ENCODE peak calls at places on chromosomes 5 and 9, in four cellular contexts. One of them, this sample, is unnamed.

GRCh38 chr9:36949470-36949869 is 84.6 kb downstream of the PAX5 start:
- DNase-seq in activated CD4-positive, alpha-beta T cell treated with anti-CD3 and anti-CD28 coated beads, Interleukin-2, amount 10 ng/mL, durations not matched to agents 7 days and 5 days: no peak
- DNase-seq in H9: no peak
- DNase-seq in suprapubic skin: no peak
- DNase-seq in this sample: no peak

GRCh38 chr5:99004960-99005359 is 76.2 kb upstream of the CHD1 start:
- DNase-seq in activated CD4-positive, alpha-beta T cell treated with anti-CD3 and anti-CD28 coated beads, Interleukin-2, amount 10 ng/mL, durations not matched to agents 7 days and 5 days: no peak
- DNase-seq in H9: no peak
- DNase-seq in suprapubic skin: no peak
- DNase-seq in this sample: no peak

GRCh38 chr5:160159991-160160826 is 41.0 kb upstream of the PWWP2A start:
- DNase-seq in activated CD4-positive, alpha-beta T cell treated with anti-CD3 and anti-CD28 coated beads, Interleukin-2, amount 10 ng/mL, durations not matched to agents 7 days and 5 days: no peak
- DNase-seq in H9: peak
- DNase-seq in suprapubic skin: no peak
- DNase-seq in this sample: no peak

GRCh38 chr9:134220311-134220710 is 55.9 kb upstream of the RNU6ATAC start:
- DNase-seq in activated CD4-positive, alpha-beta T cell treated with anti-CD3 and anti-CD28 coated beads, Interleukin-2, amount 10 ng/mL, durations not matched to agents 7 days and 5 days: no peak
- DNase-seq in H9: no peak
- DNase-seq in suprapubic skin: no peak
- DNase-seq in this sample: no peak

GRCh38 chr5:81140942-81141341 is 92.2 kb upstream of the CKMT2 start:
- DNase-seq in activated CD4-positive, alpha-beta T cell treated with anti-CD3 and anti-CD28 coated beads, Interleukin-2, amount 10 ng/mL, durations not matched to agents 7 days and 5 days: no peak
- DNase-seq in H9: no peak
- DNase-seq in suprapubic skin: no peak
- DNase-seq in this sample: no peak

GRCh38 chr5:157511656-157512644 is 51.9 kb downstream of the NIPAL4 start:
- DNase-seq in activated CD4-positive, alpha-beta T cell treated with anti-CD3 and anti-CD28 coated beads, Interleukin-2, amount 10 ng/mL, durations not matched to agents 7 days and 5 days: peak
- DNase-seq in H9: no peak
- DNase-seq in suprapubic skin: peak
- DNase-seq in this sample: no peak

GRCh38 chr9:23739753-23740152 is 86.3 kb downstream of the ELAVL2 start:
- DNase-seq in activated CD4-positive, alpha-beta T cell treated with anti-CD3 and anti-CD28 coated beads, Interleukin-2, amount 10 ng/mL, durations not matched to agents 7 days and 5 days: no peak
- DNase-seq in H9: no peak
- DNase-seq in suprapubic skin: no peak
- DNase-seq in this sample: no peak

GRCh38 chr9:137303031-137303892 is 1.2 kb upstream of the NRARP start:
- DNase-seq in activated CD4-positive, alpha-beta T cell treated with anti-CD3 and anti-CD28 coated beads, Interleukin-2, amount 10 ng/mL, durations not matched to agents 7 days and 5 days: peak
- DNase-seq in H9: peak
- DNase-seq in suprapubic skin: peak
- DNase-seq in this sample: no peak

GRCh38 chr5:108003178-108003577 is 332.4 kb upstream of the EFNA5 start:
- DNase-seq in activated CD4-positive, alpha-beta T cell treated with anti-CD3 and anti-CD28 coated beads, Interleukin-2, amount 10 ng/mL, durations not matched to agents 7 days and 5 days: peak
- DNase-seq in H9: no peak
- DNase-seq in suprapubic skin: no peak
- DNase-seq in this sample: no peak

GRCh38 chr9:98380065-98380681 is 124.7 kb upstream of the TBC1D2 start:
- DNase-seq in activated CD4-positive, alpha-beta T cell treated with anti-CD3 and anti-CD28 coated beads, Interleukin-2, amount 10 ng/mL, durations not matched to agents 7 days and 5 days: no peak
- DNase-seq in H9: peak
- DNase-seq in suprapubic skin: peak
- DNase-seq in this sample: no peak

GRCh38 chr9:371349-371748 is 156.7 kb downstream of the DOCK8 start:
- DNase-seq in activated CD4-positive, alpha-beta T cell treated with anti-CD3 and anti-CD28 coated beads, Interleukin-2, amount 10 ng/mL, durations not matched to agents 7 days and 5 days: no peak
- DNase-seq in H9: no peak
- DNase-seq in suprapubic skin: no peak
- DNase-seq in this sample: no peak

GRCh38 chr5:102582706-102583105 is 83.9 kb upstream of the SLCO6A1 start:
- DNase-seq in activated CD4-positive, alpha-beta T cell treated with anti-CD3 and anti-CD28 coated beads, Interleukin-2, amount 10 ng/mL, durations not matched to agents 7 days and 5 days: no peak
- DNase-seq in H9: no peak
- DNase-seq in suprapubic skin: no peak
- DNase-seq in this sample: no peak

GRCh38 chr9:117073539-117074336 is 341.1 kb downstream of the ASTN2 start:
- DNase-seq in activated CD4-positive, alpha-beta T cell treated with anti-CD3 and anti-CD28 coated beads, Interleukin-2, amount 10 ng/mL, durations not matched to agents 7 days and 5 days: no peak
- DNase-seq in H9: peak
- DNase-seq in suprapubic skin: no peak
- DNase-seq in this sample: no peak

GRCh38 chr5:137190441-137190840 is 308.7 kb downstream of the SPOCK1 start:
- DNase-seq in activated CD4-positive, alpha-beta T cell treated with anti-CD3 and anti-CD28 coated beads, Interleukin-2, amount 10 ng/mL, durations not matched to agents 7 days and 5 days: no peak
- DNase-seq in H9: no peak
- DNase-seq in suprapubic skin: no peak
- DNase-seq in this sample: no peak

GRCh38 chr9:16134351-16134750 is 581.5 kb downstream of the CCDC171 start:
- DNase-seq in activated CD4-positive, alpha-beta T cell treated with anti-CD3 and anti-CD28 coated beads, Interleukin-2, amount 10 ng/mL, durations not matched to agents 7 days and 5 days: no peak
- DNase-seq in H9: no peak
- DNase-seq in suprapubic skin: no peak
- DNase-seq in this sample: no peak

GRCh38 chr9:126564716-126565115 is 49.0 kb upstream of the LMX1B start:
- DNase-seq in activated CD4-positive, alpha-beta T cell treated with anti-CD3 and anti-CD28 coated beads, Interleukin-2, amount 10 ng/mL, durations not matched to agents 7 days and 5 days: no peak
- DNase-seq in H9: peak
- DNase-seq in suprapubic skin: no peak
- DNase-seq in this sample: no peak

GRCh38 chr5:106376522-106376921 is 1294.2 kb downstream of the EFNA5 start:
- DNase-seq in activated CD4-positive, alpha-beta T cell treated with anti-CD3 and anti-CD28 coated beads, Interleukin-2, amount 10 ng/mL, durations not matched to agents 7 days and 5 days: no peak
- DNase-seq in H9: no peak
- DNase-seq in suprapubic skin: no peak
- DNase-seq in this sample: no peak

GRCh38 chr9:92325269-92325990 is at the start of the genes CENPP and NOL8:
- DNase-seq in activated CD4-positive, alpha-beta T cell treated with anti-CD3 and anti-CD28 coated beads, Interleukin-2, amount 10 ng/mL, durations not matched to agents 7 days and 5 days: peak
- DNase-seq in H9: peak
- DNase-seq in suprapubic skin: peak
- DNase-seq in this sample: peak

GRCh38 chr5:149438281-149438680 is 59.2 kb upstream of the IL17B start:
- DNase-seq in activated CD4-positive, alpha-beta T cell treated with anti-CD3 and anti-CD28 coated beads, Interleukin-2, amount 10 ng/mL, durations not matched to agents 7 days and 5 days: no peak
- DNase-seq in H9: no peak
- DNase-seq in suprapubic skin: no peak
- DNase-seq in this sample: no peak

GRCh38 chr5:172959824-172960799 is 888 bp downstream of the RPL26L1 start:
- DNase-seq in activated CD4-positive, alpha-beta T cell treated with anti-CD3 and anti-CD28 coated beads, Interleukin-2, amount 10 ng/mL, durations not matched to agents 7 days and 5 days: no peak
- DNase-seq in H9: no peak
- DNase-seq in suprapubic skin: no peak
- DNase-seq in this sample: no peak

GRCh38 chr9:110049699-110050450 is 158.1 kb downstream of the C9orf152 start:
- DNase-seq in activated CD4-positive, alpha-beta T cell treated with anti-CD3 and anti-CD28 coated beads, Interleukin-2, amount 10 ng/mL, durations not matched to agents 7 days and 5 days: peak
- DNase-seq in H9: peak
- DNase-seq in suprapubic skin: no peak
- DNase-seq in this sample: no peak

GRCh38 chr9:136614372-136614922 is 48.3 kb upstream of the EGFL7 start:
- DNase-seq in activated CD4-positive, alpha-beta T cell treated with anti-CD3 and anti-CD28 coated beads, Interleukin-2, amount 10 ng/mL, durations not matched to agents 7 days and 5 days: no peak
- DNase-seq in H9: no peak
- DNase-seq in suprapubic skin: no peak
- DNase-seq in this sample: no peak

GRCh38 chr5:100406640-100407039 is 128.5 kb upstream of the FAM174A start:
- DNase-seq in activated CD4-positive, alpha-beta T cell treated with anti-CD3 and anti-CD28 coated beads, Interleukin-2, amount 10 ng/mL, durations not matched to agents 7 days and 5 days: no peak
- DNase-seq in H9: no peak
- DNase-seq in suprapubic skin: no peak
- DNase-seq in this sample: no peak

GRCh38 chr5:68313336-68313735 is 97.8 kb downstream of the PIK3R1 start:
- DNase-seq in activated CD4-positive, alpha-beta T cell treated with anti-CD3 and anti-CD28 coated beads, Interleukin-2, amount 10 ng/mL, durations not matched to agents 7 days and 5 days: no peak
- DNase-seq in H9: no peak
- DNase-seq in suprapubic skin: no peak
- DNase-seq in this sample: no peak

GRCh38 chr5:28779161-28779754 is 1740.9 kb upstream of the CDH9 start:
- DNase-seq in activated CD4-positive, alpha-beta T cell treated with anti-CD3 and anti-CD28 coated beads, Interleukin-2, amount 10 ng/mL, durations not matched to agents 7 days and 5 days: no peak
- DNase-seq in H9: no peak
- DNase-seq in suprapubic skin: no peak
- DNase-seq in this sample: no peak